ENCODE peak calls at places on chromosomes 3 and 15, in four cellular contexts. One of them, this sample, is unnamed.

GRCh38 chr15:69973102-69973714 is 124.5 kb downstream of the TLE3 start:
- DNase-seq in aorta: no peak
- DNase-seq in ovary: no peak
- DNase-seq in NCI-H524: no peak
- DNase-seq in this sample: peak; percentile 31

GRCh38 chr3:58419782-58420512 is 13.7 kb downstream of the PDHB start:
- DNase-seq in NCI-H524: no peak
- DNase-seq in aorta: no peak
- DNase-seq in ovary: no peak
- DNase-seq in this sample: peak; percentile 56

GRCh38 chr3:156952011-156952410 is 125.9 kb downstream of the LEKR1 start:
- DNase-seq in ovary: no peak
- DNase-seq in NCI-H524: no peak
- DNase-seq in aorta: no peak
- DNase-seq in this sample: no peak

GRCh38 chr3:10008588-10009344 is 17.5 kb upstream of the FANCD2 start:
- DNase-seq in aorta: peak; percentile 96
- DNase-seq in NCI-H524: peak; percentile 34
- DNase-seq in ovary: peak; percentile 92
- DNase-seq in this sample: peak; percentile 91

GRCh38 chr3:101925564-101925963 is 76.2 kb downstream of the NFKBIZ start:
- DNase-seq in ovary: no peak
- DNase-seq in aorta: no peak
- DNase-seq in NCI-H524: no peak
- DNase-seq in this sample: no peak

GRCh38 chr3:105906834-105907233 is 38.0 kb upstream of the CBLB start:
- DNase-seq in ovary: no peak
- DNase-seq in NCI-H524: no peak
- DNase-seq in aorta: no peak
- DNase-seq in this sample: peak; percentile 72

GRCh38 chr3:37147676-37148075 is 26.7 kb downstream of the LRRFIP2 start:
- DNase-seq in ovary: no peak
- DNase-seq in aorta: no peak
- DNase-seq in NCI-H524: no peak
- DNase-seq in this sample: no peak

GRCh38 chr3:10351013-10351735 is 30.3 kb upstream of the SEC13 start:
- DNase-seq in ovary: no peak
- DNase-seq in NCI-H524: no peak
- DNase-seq in aorta: no peak
- DNase-seq in this sample: peak; percentile 39

GRCh38 chr15:65058394-65059368 is 9.1 kb downstream of the RASL12 start:
- DNase-seq in ovary: no peak
- DNase-seq in NCI-H524: no peak
- DNase-seq in aorta: peak; percentile 15
- DNase-seq in this sample: no peak

GRCh38 chr3:169931747-169932520 is 20.6 kb downstream of the SAMD7 start:
- DNase-seq in aorta: no peak
- DNase-seq in ovary: no peak
- DNase-seq in NCI-H524: no peak
- DNase-seq in this sample: no peak

GRCh38 chr15:45849136-45849535 is 214.3 kb downstream of the SQOR start:
- DNase-seq in ovary: no peak
- DNase-seq in aorta: no peak
- DNase-seq in NCI-H524: no peak
- DNase-seq in this sample: no peak

GRCh38 chr3:177673105-177673804 is 476.0 kb upstream of the TBL1XR1 start:
- DNase-seq in aorta: no peak
- DNase-seq in NCI-H524: no peak
- DNase-seq in ovary: no peak
- DNase-seq in this sample: peak; percentile 72

GRCh38 chr3:76950590-76950989 is 89.3 kb upstream of the ROBO2 start:
- DNase-seq in NCI-H524: no peak
- DNase-seq in aorta: no peak
- DNase-seq in ovary: no peak
- DNase-seq in this sample: no peak

GRCh38 chr3:105526349-105527111 is 159.8 kb downstream of the ALCAM start:
- DNase-seq in ovary: no peak
- DNase-seq in aorta: no peak
- DNase-seq in NCI-H524: no peak
- DNase-seq in this sample: no peak

GRCh38 chr3:134576426-134576825 is 74.4 kb downstream of the KY start:
- DNase-seq in ovary: no peak
- DNase-seq in aorta: no peak
- DNase-seq in NCI-H524: no peak
- DNase-seq in this sample: no peak

GRCh38 chr3:197750863-197751737 is 1.4 kb downstream of the FYTTD1 start:
- DNase-seq in aorta: peak; percentile 87
- DNase-seq in ovary: peak; percentile 65
- DNase-seq in NCI-H524: peak; percentile 37
- DNase-seq in this sample: peak; percentile 39

GRCh38 chr3:132071043-132071442 is 36.2 kb upstream of the CPNE4 start:
- DNase-seq in aorta: no peak
- DNase-seq in ovary: no peak
- DNase-seq in NCI-H524: no peak
- DNase-seq in this sample: no peak

GRCh38 chr3:174170248-174170647 is 688.9 kb upstream of the NAALADL2 start:
- DNase-seq in ovary: no peak
- DNase-seq in aorta: no peak
- DNase-seq in NCI-H524: peak; percentile 23
- DNase-seq in this sample: peak; percentile 6